ENCODE peak calls at places on chromosome 22, in eight cellular contexts. One of them, this sample, is unnamed.

GRCh38 chr22:49965291-49966040 is 4.9 kb downstream of the PIM3 start:
- DNase-seq in sigmoid colon: peak; percentile 67
- DNase-seq in transverse colon: peak; percentile 16
- DNase-seq in uterus: peak; percentile 20
- DNase-seq in adrenal gland: peak; percentile 30
- DNase-seq in NB4: no peak
- DNase-seq in right lobe of liver: peak; percentile 59
- DNase-seq in HCT116: no peak
- DNase-seq in this sample: no peak

GRCh38 chr22:37953437-37954179 is at the start of the genes C22orf23 and POLR2F:
- DNase-seq in sigmoid colon: peak; percentile 98
- DNase-seq in transverse colon: peak; percentile 98
- DNase-seq in uterus: peak; percentile 95
- DNase-seq in adrenal gland: peak; percentile 96
- DNase-seq in NB4: peak; percentile 92
- DNase-seq in right lobe of liver: peak; percentile 98
- DNase-seq in HCT116: peak; percentile 86
- DNase-seq in this sample: peak; percentile 98

GRCh38 chr22:48891688-48892380 is 935.8 kb downstream of the BRD1 start:
- DNase-seq in sigmoid colon: no peak
- DNase-seq in transverse colon: no peak
- DNase-seq in uterus: no peak
- DNase-seq in adrenal gland: no peak
- DNase-seq in NB4: no peak
- DNase-seq in right lobe of liver: no peak
- DNase-seq in HCT116: no peak
- DNase-seq in this sample: no peak

GRCh38 chr22:50016988-50017700 is 4.6 kb upstream of the IL17REL start:
- DNase-seq in sigmoid colon: peak; percentile 50
- DNase-seq in transverse colon: peak; percentile 11
- DNase-seq in uterus: no peak
- DNase-seq in adrenal gland: no peak
- DNase-seq in NB4: no peak
- DNase-seq in right lobe of liver: no peak
- DNase-seq in HCT116: no peak
- DNase-seq in this sample: no peak

GRCh38 chr22:32951081-32951806 is 106.9 kb downstream of the SYN3 start:
- DNase-seq in sigmoid colon: no peak
- DNase-seq in transverse colon: no peak
- DNase-seq in uterus: no peak
- DNase-seq in adrenal gland: peak; percentile 50
- DNase-seq in NB4: peak; percentile 27
- DNase-seq in right lobe of liver: peak; percentile 65
- DNase-seq in HCT116: no peak
- DNase-seq in this sample: no peak

GRCh38 chr22:30869996-30870395 is 98.6 kb downstream of the MORC2 start:
- DNase-seq in sigmoid colon: peak; percentile 51
- DNase-seq in transverse colon: no peak
- DNase-seq in uterus: no peak
- DNase-seq in adrenal gland: peak; percentile 11
- DNase-seq in NB4: no peak
- DNase-seq in right lobe of liver: peak; percentile 36
- DNase-seq in HCT116: no peak
- DNase-seq in this sample: no peak

GRCh38 chr22:45818130-45819085 is 146.8 kb downstream of the ATXN10 start:
- DNase-seq in sigmoid colon: no peak
- DNase-seq in transverse colon: no peak
- DNase-seq in uterus: no peak
- DNase-seq in adrenal gland: peak; percentile 77
- DNase-seq in NB4: no peak
- DNase-seq in right lobe of liver: peak; percentile 82
- DNase-seq in HCT116: no peak
- DNase-seq in this sample: no peak

GRCh38 chr22:37959231-37959825 is 5.8 kb downstream of the POLR2F start:
- DNase-seq in sigmoid colon: no peak
- DNase-seq in transverse colon: no peak
- DNase-seq in uterus: no peak
- DNase-seq in adrenal gland: no peak
- DNase-seq in NB4: no peak
- DNase-seq in right lobe of liver: no peak
- DNase-seq in HCT116: no peak
- DNase-seq in this sample: no peak

GRCh38 chr22:21816787-21817496 is 50.5 kb downstream of the MAPK1 start:
- DNase-seq in sigmoid colon: no peak
- DNase-seq in transverse colon: no peak
- DNase-seq in uterus: no peak
- DNase-seq in adrenal gland: no peak
- DNase-seq in NB4: peak; percentile 94
- DNase-seq in right lobe of liver: no peak
- DNase-seq in HCT116: no peak
- DNase-seq in this sample: peak; percentile 46

GRCh38 chr22:32721328-32722180 is 80.0 kb upstream of the TIMP3 start:
- DNase-seq in sigmoid colon: no peak
- DNase-seq in transverse colon: no peak
- DNase-seq in uterus: no peak
- DNase-seq in adrenal gland: no peak
- DNase-seq in NB4: no peak
- DNase-seq in right lobe of liver: no peak
- DNase-seq in HCT116: no peak
- DNase-seq in this sample: no peak

DNA sequence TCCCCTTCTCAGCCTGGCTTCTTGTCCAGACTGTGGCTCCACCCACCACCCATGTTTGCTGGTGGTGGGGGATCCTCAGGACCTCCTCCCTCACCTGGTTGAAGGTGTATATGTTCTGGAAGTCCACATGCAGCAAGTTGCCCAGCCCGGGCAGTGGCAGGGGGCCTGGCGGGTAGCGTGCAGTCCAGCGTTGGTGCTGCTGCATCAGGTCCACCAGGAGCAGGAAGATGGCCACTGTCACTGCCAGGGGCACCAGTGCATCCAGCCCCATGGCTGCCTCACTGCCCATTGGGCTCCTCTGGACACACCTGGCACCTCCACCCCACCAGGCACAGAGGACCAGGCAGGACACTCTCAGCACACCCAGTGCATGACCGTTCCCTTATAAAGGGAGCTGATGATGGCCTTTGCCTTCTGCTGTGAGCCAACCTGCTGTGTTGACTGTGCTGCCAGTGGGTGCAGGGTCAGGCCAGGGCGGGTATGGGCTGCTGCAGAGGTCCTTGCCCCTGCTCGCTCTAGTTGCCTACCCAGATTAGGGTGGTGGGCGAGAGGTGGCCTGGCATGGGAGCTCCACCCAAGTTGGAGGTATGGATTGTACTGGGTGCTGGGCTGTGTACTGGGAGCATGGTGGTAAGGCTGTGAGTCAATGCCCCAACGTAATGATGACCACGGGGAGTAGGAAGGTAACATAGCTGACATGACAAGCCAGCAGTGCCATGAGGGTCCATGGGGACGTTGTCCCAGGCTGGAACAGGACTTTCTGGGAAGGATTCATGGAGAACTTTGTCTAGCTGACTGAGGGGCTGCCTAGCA is 24.3 kb upstream of the CYP2D6 start:
- DNase-seq in sigmoid colon: no peak
- DNase-seq in transverse colon: no peak
- DNase-seq in uterus: no peak
- DNase-seq in adrenal gland: no peak
- DNase-seq in NB4: no peak
- DNase-seq in right lobe of liver: peak; percentile 70
- DNase-seq in HCT116: no peak
- DNase-seq in this sample: no peak
- TF ChIP-seq POLR2A in sigmoid colon: no peak
- TF ChIP-seq POLR2A in transverse colon: no peak
- TF ChIP-seq POLR2A in uterus: no peak
- TF ChIP-seq POLR2A in adrenal gland: no peak
- TF ChIP-seq POLR2A in NB4: no peak
- TF ChIP-seq POLR2A in right lobe of liver: no peak
- TF ChIP-seq POLR2A in HCT116: no peak
- TF ChIP-seq POLR2A in this sample: no peak

GRCh38 chr22:39238966-39239510 is 5.7 kb downstream of the PDGFB start:
- DNase-seq in sigmoid colon: no peak
- DNase-seq in transverse colon: no peak
- DNase-seq in uterus: no peak
- DNase-seq in adrenal gland: no peak
- DNase-seq in NB4: no peak
- DNase-seq in right lobe of liver: no peak
- DNase-seq in HCT116: no peak
- DNase-seq in this sample: no peak

GRCh38 chr22:39240841-39241631 is 3.7 kb downstream of the PDGFB start:
- DNase-seq in sigmoid colon: peak; percentile 86
- DNase-seq in transverse colon: peak; percentile 73
- DNase-seq in uterus: no peak
- DNase-seq in adrenal gland: peak; percentile 48
- DNase-seq in NB4: no peak
- DNase-seq in right lobe of liver: no peak
- DNase-seq in HCT116: peak; percentile 64
- DNase-seq in this sample: no peak

GRCh38 chr22:39238561-39238960 is 6.2 kb downstream of the PDGFB start:
- DNase-seq in sigmoid colon: no peak
- DNase-seq in transverse colon: no peak
- DNase-seq in uterus: no peak
- DNase-seq in adrenal gland: no peak
- DNase-seq in NB4: no peak
- DNase-seq in right lobe of liver: no peak
- DNase-seq in HCT116: no peak
- DNase-seq in this sample: no peak

GRCh38 chr22:39238124-39238466 is 6.7 kb downstream of the PDGFB start:
- DNase-seq in sigmoid colon: no peak
- DNase-seq in transverse colon: no peak
- DNase-seq in uterus: no peak
- DNase-seq in adrenal gland: no peak
- DNase-seq in NB4: no peak
- DNase-seq in right lobe of liver: no peak
- DNase-seq in HCT116: no peak
- DNase-seq in this sample: no peak

GRCh38 chr22:39239561-39240423 is 5.0 kb downstream of the PDGFB start:
- DNase-seq in sigmoid colon: no peak
- DNase-seq in transverse colon: peak; percentile 88
- DNase-seq in uterus: no peak
- DNase-seq in adrenal gland: no peak
- DNase-seq in NB4: no peak
- DNase-seq in right lobe of liver: peak; percentile 83
- DNase-seq in HCT116: no peak
- DNase-seq in this sample: no peak
- TF ChIP-seq POLR2A in sigmoid colon: no peak
- TF ChIP-seq POLR2A in transverse colon: peak; percentile 24
- TF ChIP-seq POLR2A in uterus: no peak
- TF ChIP-seq POLR2A in adrenal gland: no peak
- TF ChIP-seq POLR2A in NB4: no peak
- TF ChIP-seq POLR2A in right lobe of liver: no peak
- TF ChIP-seq POLR2A in HCT116: no peak
- TF ChIP-seq POLR2A in this sample: no peak

GRCh38 chr22:26979294-26979693 is 321.9 kb downstream of the MIAT start:
- DNase-seq in sigmoid colon: no peak
- DNase-seq in transverse colon: no peak
- DNase-seq in uterus: no peak
- DNase-seq in adrenal gland: no peak
- DNase-seq in NB4: no peak
- DNase-seq in right lobe of liver: no peak
- DNase-seq in HCT116: no peak
- DNase-seq in this sample: no peak

GRCh38 chr22:26977741-26978140 is 320.4 kb downstream of the MIAT start:
- DNase-seq in sigmoid colon: no peak
- DNase-seq in transverse colon: no peak
- DNase-seq in uterus: no peak
- DNase-seq in adrenal gland: no peak
- DNase-seq in NB4: peak; percentile 2
- DNase-seq in right lobe of liver: no peak
- DNase-seq in HCT116: no peak
- DNase-seq in this sample: no peak

GRCh38 chr22:26983311-26983710 is 325.9 kb downstream of the MIAT start:
- DNase-seq in sigmoid colon: no peak
- DNase-seq in transverse colon: no peak
- DNase-seq in uterus: no peak
- DNase-seq in adrenal gland: no peak
- DNase-seq in NB4: no peak
- DNase-seq in right lobe of liver: no peak
- DNase-seq in HCT116: no peak
- DNase-seq in this sample: no peak

GRCh38 chr22:26981520-26981919 is 324.1 kb downstream of the MIAT start:
- DNase-seq in sigmoid colon: peak; percentile 92
- DNase-seq in transverse colon: peak; percentile 14
- DNase-seq in uterus: peak; percentile 74
- DNase-seq in adrenal gland: no peak
- DNase-seq in NB4: no peak
- DNase-seq in right lobe of liver: no peak
- DNase-seq in HCT116: no peak
- DNase-seq in this sample: no peak

DNA sequence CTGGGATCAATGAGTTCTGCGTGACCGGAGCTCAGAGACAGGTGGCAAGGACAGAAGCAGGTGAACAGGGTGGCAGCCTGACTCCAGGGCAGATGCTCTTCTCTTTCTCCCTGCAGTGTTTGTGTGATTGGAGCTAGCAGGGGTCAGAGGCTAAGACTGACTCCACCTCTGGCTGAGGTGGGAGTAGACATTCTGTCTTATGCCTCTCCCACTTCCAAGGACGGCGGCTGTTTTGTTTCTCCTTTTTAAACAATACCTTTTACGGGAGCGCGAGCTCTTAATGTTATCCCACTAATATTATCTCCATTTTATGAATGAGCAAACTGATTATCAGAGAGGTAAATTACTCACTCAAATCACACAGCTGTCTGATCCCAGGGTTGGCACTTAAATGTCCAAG is 323.7 kb downstream of the MIAT start:
- DNase-seq in sigmoid colon: peak; percentile 76
- DNase-seq in transverse colon: no peak
- DNase-seq in uterus: peak; percentile 45
- DNase-seq in adrenal gland: no peak
- DNase-seq in NB4: no peak
- DNase-seq in right lobe of liver: no peak
- DNase-seq in HCT116: no peak
- DNase-seq in this sample: no peak
- TF ChIP-seq POLR2A in sigmoid colon: no peak
- TF ChIP-seq POLR2A in transverse colon: no peak
- TF ChIP-seq POLR2A in uterus: no peak
- TF ChIP-seq POLR2A in adrenal gland: no peak
- TF ChIP-seq POLR2A in NB4: no peak
- TF ChIP-seq POLR2A in right lobe of liver: no peak
- TF ChIP-seq POLR2A in HCT116: no peak
- TF ChIP-seq POLR2A in this sample: no peak

DNA sequence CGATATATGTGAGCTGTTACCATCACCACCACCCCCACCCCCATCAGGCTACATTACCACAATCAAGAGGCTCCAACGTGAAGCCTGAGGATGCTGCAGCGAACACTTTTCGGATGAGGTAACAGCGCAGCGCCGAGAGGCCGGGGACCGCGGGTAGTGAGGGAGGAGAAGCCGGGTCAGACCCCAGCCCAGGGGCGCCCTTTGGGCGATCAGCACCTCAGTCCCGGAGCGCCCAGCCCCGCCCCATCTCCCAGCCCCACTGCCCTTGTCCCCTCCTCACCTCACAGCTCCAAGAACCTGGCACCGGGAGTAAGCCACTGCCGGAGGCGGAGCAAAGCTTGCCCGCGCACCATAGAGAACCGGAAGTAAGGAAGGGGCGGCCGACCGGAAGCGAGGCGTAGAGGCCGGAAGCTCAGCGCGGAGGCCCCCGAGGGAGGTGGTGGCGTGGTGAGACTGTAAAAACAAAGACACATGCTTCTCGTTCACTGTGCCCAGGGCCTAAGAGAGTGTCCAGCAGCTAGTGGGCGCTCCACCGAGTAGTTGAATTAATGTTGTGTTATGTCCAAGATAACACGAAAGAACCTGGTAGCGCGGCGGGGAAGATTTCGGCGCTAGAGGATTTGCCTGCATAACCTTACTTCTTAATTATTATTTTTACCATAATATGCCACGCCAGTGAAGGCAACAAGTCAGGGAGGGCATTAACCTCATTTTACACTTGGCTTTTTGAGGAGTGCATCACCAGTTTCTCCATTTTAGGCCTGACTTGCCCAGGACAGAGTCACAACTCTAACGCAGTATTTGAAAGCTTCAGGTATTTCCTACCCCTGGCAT is at the start of gene THOC5:
- DNase-seq in sigmoid colon: peak; percentile 97
- DNase-seq in transverse colon: peak; percentile 94
- DNase-seq in uterus: peak; percentile 94
- DNase-seq in adrenal gland: peak; percentile 94
- DNase-seq in NB4: peak; percentile 97
- DNase-seq in right lobe of liver: peak; percentile 96
- DNase-seq in HCT116: peak; percentile 89
- DNase-seq in this sample: peak; percentile 97
- TF ChIP-seq POLR2A in sigmoid colon: no peak
- TF ChIP-seq POLR2A in transverse colon: peak; percentile 59
- TF ChIP-seq POLR2A in uterus: peak; percentile 42
- TF ChIP-seq POLR2A in adrenal gland: peak; percentile 70
- TF ChIP-seq POLR2A in NB4: peak; percentile 53
- TF ChIP-seq POLR2A in right lobe of liver: peak; percentile 53
- TF ChIP-seq POLR2A in HCT116: no peak
- TF ChIP-seq POLR2A in this sample: peak; percentile 83